ENCODE peak calls at places on chromosomes 11 and 22, in ten cellular contexts. B, K, M, D, J, F, W, X, G and Y are unnamed samples.

GRCh38 chr22:45923812-45924211 is 53.1 kb downstream of the WNT7B start:
- DNase-seq in W (no peak), J (no peak), G (no peak), M (no peak), D (no peak), K (no peak), F (no peak), X (no peak), B (peak; percentile 75), Y (no peak)

GRCh38 chr11:118287006-118287405 is 17.5 kb upstream of the CD3E start:
- DNase-seq in F (no peak), M (no peak), J (no peak), G (no peak), B (no peak), W (no peak), X (no peak), D (no peak), K (no peak), Y (no peak)

GRCh38 chr22:33274214-33274828 is 216.1 kb upstream of the SYN3 start:
- DNase-seq in G (peak; percentile 24), J (no peak), X (no peak), D (peak; percentile 31), M (peak; percentile 18), K (peak; percentile 22), B (peak; percentile 13), W (peak; percentile 7), F (peak; percentile 27), Y (peak; percentile 57)

GRCh38 chr11:127587511-127587910 is 586.9 kb upstream of the KIRREL3 start:
- DNase-seq in M (no peak), G (no peak), D (no peak), F (no peak), K (no peak), J (no peak), X (no peak), W (no peak), B (no peak), Y (no peak)

GRCh38 chr11:71153005-71153395 is 99.4 kb downstream of the SHANK2 start:
- DNase-seq in B (peak; percentile 60), W (no peak), G (peak; percentile 13), D (peak; percentile 30), K (peak; percentile 38), F (peak; percentile 46), M (peak; percentile 41), J (no peak), X (peak; percentile 31), Y (no peak)

GRCh38 chr11:86595401-86595800 is 77.0 kb downstream of the ME3 start:
- DNase-seq in J (no peak), D (no peak), B (no peak), W (no peak), K (no peak), F (no peak), G (no peak), M (no peak), X (no peak), Y (no peak)

GRCh38 chr11:113553235-113553634 is 78.0 kb upstream of the DRD2 start:
- DNase-seq in K (peak; percentile 6), W (peak; percentile 49), M (peak; percentile 3), X (peak; percentile 89), G (no peak), J (no peak), D (no peak), B (no peak), F (no peak), Y (no peak)

GRCh38 chr11:73851046-73851764 is 25.4 kb downstream of the COA4 start:
- DNase-seq in D (no peak), J (no peak), W (no peak), X (no peak), G (no peak), B (no peak), F (no peak), K (no peak), M (no peak), Y (no peak)

GRCh38 chr11:71251761-71252433 is 480 bp downstream of the SHANK2 start:
- DNase-seq in X (no peak), K (peak; percentile 37), J (peak; percentile 66), G (peak; percentile 43), D (no peak), W (no peak), F (no peak), M (no peak), B (peak; percentile 75), Y (no peak)

GRCh38 chr11:33894402-33894754 is 2.5 kb upstream of the LMO2 start:
- DNase-seq in J (no peak), F (no peak), D (no peak), M (no peak), X (no peak), B (no peak), G (no peak), W (no peak), K (no peak), Y (peak; percentile 63)

GRCh38 chr11:120400564-120401364 is 64.6 kb downstream of the ARHGEF12 start:
- DNase-seq in D (no peak), X (peak; percentile 99), G (peak; percentile 23), J (no peak), K (peak; percentile 66), M (peak; percentile 65), F (peak; percentile 93), B (no peak), W (no peak), Y (peak; percentile 34)

GRCh38 chr11:120403966-120404365 is 67.8 kb downstream of the ARHGEF12 start:
- DNase-seq in W (no peak), J (no peak), K (no peak), X (no peak), D (no peak), M (no peak), G (no peak), B (no peak), F (no peak), Y (no peak)

GRCh38 chr11:120401506-120401905 is 65.3 kb downstream of the ARHGEF12 start:
- DNase-seq in F (no peak), D (no peak), K (no peak), X (no peak), B (no peak), G (no peak), M (no peak), W (no peak), J (no peak), Y (no peak)

GRCh38 chr11:120409655-120410054 is 73.4 kb downstream of the ARHGEF12 start:
- DNase-seq in B (no peak), M (no peak), F (no peak), D (no peak), G (no peak), J (no peak), K (no peak), W (no peak), X (peak; percentile 18), Y (no peak)

DNA sequence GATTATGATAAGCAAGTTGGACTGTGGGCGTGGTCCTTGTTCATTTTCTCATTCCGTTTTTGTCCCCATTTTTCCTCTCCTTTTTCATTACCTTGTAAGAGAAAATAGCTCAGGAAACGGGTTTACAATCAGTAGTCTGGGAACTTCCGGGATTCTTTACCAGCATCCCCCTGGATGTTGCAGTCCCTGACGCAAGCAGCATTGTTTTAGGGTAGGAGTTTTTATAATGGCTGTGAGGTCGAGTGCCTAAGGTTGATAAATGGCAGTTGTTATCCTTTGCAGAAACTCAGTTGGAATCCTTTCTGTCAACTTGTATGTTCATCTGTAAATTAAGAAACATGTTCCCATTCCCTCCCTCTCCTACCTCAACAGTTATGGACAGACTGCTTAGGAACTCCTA is 68.3 kb downstream of the ARHGEF12 start:
- DNase-seq in G (no peak), W (no peak), B (no peak), X (no peak), J (no peak), D (no peak), K (no peak), M (peak; percentile 13), F (no peak), Y (no peak)
- H3K4me3 ChIP-seq in G (no peak overlapping the region), W (no peak overlapping the region), B (no peak overlapping the region), X (no peak overlapping the region), J (no peak overlapping the region), D (no peak overlapping the region), K (no peak overlapping the region), M (no peak overlapping the region), F (no peak overlapping the region), Y (no peak overlapping the region)

GRCh38 chr11:67054851-67055523 is 1.7 kb upstream of the RHOD start:
- DNase-seq in W (no peak), K (peak; percentile 92), X (peak; percentile 88), G (peak; percentile 78), M (peak; percentile 98), F (peak; percentile 94), J (peak; percentile 95), B (peak; percentile 89), D (peak; percentile 41), Y (peak; percentile 80)
- TF ChIP-seq POLR2A in W (no peak), K (no peak), X (no peak), G (peak; percentile 17), M (no peak), F (no peak), J (peak; percentile 47), B (peak; percentile 39), D (no peak), Y (no peak)

DNA sequence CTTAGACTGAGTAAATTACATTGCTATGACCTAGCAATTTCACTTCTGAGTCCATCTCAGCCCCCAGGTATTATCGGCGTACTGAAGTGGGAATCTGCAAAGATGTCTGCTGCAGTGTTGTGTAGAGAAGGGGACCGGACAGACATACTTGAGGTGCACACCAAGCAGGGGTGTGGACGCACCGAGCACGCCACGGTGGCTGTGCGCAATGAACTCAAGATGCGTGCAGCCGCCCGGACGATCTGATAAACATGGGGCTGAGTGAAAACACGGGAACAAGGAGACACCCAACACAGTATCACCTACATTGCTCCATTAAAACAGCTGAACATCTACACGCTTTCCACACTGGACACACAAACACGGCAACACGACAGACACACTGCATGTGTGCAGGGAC is 454.3 kb downstream of the OPCML start:
- DNase-seq in D (no peak), M (no peak), W (no peak), B (no peak), F (no peak), J (no peak), K (no peak), G (no peak), X (no peak), Y (no peak)
- H3K4me3 ChIP-seq in D (no peak overlapping the region), M (no peak overlapping the region), W (no peak overlapping the region), B (no peak overlapping the region), F (no peak overlapping the region), J (no peak overlapping the region), K (no peak overlapping the region), G (no peak overlapping the region), X (no peak overlapping the region), Y (no peak overlapping the region)

DNA sequence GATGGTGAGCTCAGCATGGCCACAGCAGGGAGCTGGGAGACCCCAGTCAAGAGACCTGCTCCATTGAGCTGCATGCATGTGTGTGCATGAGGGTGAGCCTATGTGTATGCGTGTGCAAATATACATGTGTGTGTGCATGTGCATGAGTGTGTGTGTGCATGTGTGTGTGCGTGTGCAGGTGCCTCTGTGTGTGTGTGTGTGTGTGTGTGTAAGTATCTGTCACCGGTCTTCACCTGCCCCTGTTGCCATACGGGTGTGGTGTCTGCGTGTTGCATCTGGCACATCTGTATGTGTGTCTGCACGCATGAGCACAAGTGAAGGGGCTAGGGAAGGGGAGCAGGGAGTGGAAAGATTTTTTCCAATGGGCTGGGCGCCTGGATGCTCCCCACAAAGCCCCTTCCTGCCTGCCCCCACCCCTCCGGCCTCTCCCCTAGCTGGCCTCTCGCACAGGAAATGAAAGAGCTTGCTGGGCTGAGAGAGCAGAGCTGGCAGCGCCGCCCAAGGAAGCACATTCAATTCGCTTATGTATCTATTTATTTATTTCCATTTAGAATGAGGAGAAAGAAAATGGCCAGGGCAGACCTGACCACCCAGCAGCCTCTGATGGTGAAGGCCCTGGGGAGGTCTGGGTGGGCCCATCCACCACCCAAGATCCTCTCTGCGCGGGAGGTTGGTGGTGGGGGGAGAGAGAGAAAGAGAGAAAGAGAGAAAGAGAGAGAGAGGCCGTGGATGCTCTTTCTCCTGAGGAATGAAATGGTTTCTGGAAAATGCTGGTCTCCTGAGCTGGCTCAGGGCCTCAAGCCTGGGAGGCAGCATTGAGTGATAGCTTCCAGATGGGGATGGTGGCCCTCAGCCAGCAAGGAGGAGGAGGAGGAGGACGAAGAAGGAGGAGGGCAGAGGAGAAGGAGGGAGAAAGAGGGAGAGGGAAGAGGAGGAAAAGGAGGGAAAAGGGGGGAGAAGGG is 4.3 kb downstream of the TSPAN32 start:
- DNase-seq in W (no peak), B (peak; percentile 40), M (peak; percentile 35), J (peak; percentile 58), X (peak; percentile 85), G (peak; percentile 73), K (no peak), D (peak; percentile 86), F (no peak), Y (no peak)
- TF ChIP-seq POLR2A in W (no peak), B (no peak), M (no peak), J (no peak), X (no peak), G (no peak), K (no peak), D (no peak), F (no peak), Y (no peak)